ENCODE peak calls at places on chromosomes 3 and 15, in seven cellular contexts. Y is IMR-90, G is H9, K is neuronal stem cell, T is H1, H is mesendoderm, L is trophoblast cell. B is an unnamed sample.
A peak's percentile ranks its signal among the peaks of the same experiment; 100 is the strongest.

GRCh38 chr3:177574232-177574856 is 377.1 kb upstream of the TBL1XR1 start:
- DNase-seq in T (no peak), H (peak; percentile 86), L (no peak), K (peak; percentile 54), G (peak; percentile 55), Y (peak; percentile 81), B (peak; percentile 58)

GRCh38 chr3:56788506-56788905 is 13.2 kb downstream of the ARHGEF3 start:
- DNase-seq in T (no peak), K (no peak), Y (no peak), L (no peak), G (no peak), H (no peak), B (no peak)

GRCh38 chr3:68135145-68135544 is 480.7 kb upstream of the SUCLG2 start:
- DNase-seq in Y (no peak), T (no peak), K (no peak), L (peak; percentile 6), H (no peak), G (no peak), B (no peak)

GRCh38 chr3:86788371-86788770 is 202.6 kb downstream of the VGLL3 start:
- DNase-seq in L (no peak), K (no peak), H (no peak), Y (no peak), G (no peak), T (no peak), B (no peak)

GRCh38 chr3:175456496-175456895 is 597.4 kb downstream of the NAALADL2 start:
- DNase-seq in Y (peak; percentile 50), H (no peak), T (no peak), L (no peak), G (no peak), K (no peak), B (peak; percentile 5)

GRCh38 chr15:78810377-78811123 is 714 bp downstream of the ADAMTS7 start:
- DNase-seq in G (peak; percentile 45), Y (peak; percentile 35), K (peak; percentile 57), T (no peak), H (peak; percentile 74), L (no peak), B (peak; percentile 73)

GRCh38 chr15:91867581-91868026 is 14.1 kb downstream of the SLCO3A1 start:
- DNase-seq in T (no peak), G (peak; percentile 73), Y (peak; percentile 87), H (peak; percentile 78), K (no peak), L (peak; percentile 97), B (peak; percentile 62)

GRCh38 chr15:32803631-32804030 is 85.8 kb downstream of the GREM1 start:
- DNase-seq in L (no peak), H (no peak), T (no peak), G (no peak), K (no peak), Y (peak; percentile 56), B (peak; percentile 35)

GRCh38 chr3:56314842-56315241 is 153.4 kb downstream of the ERC2 start:
- DNase-seq in G (peak; percentile 29), K (no peak), T (no peak), H (peak; percentile 81), Y (no peak), L (peak; percentile 95), B (peak; percentile 49)

GRCh38 chr3:187013080-187013838 is 82.9 kb downstream of the ST6GAL1 start:
- DNase-seq in G (no peak), Y (peak; percentile 74), L (no peak), H (no peak), T (no peak), K (no peak), B (peak; percentile 34)

GRCh38 chr3:3288288-3288687 is 108.8 kb upstream of the CRBN start:
- DNase-seq in G (no peak), K (no peak), H (no peak), Y (no peak), T (no peak), L (no peak), B (no peak)

GRCh38 chr15:89322822-89323221 is 11.8 kb downstream of the POLG start:
- DNase-seq in K (no peak), L (no peak), Y (no peak), G (no peak), T (no peak), H (no peak), B (no peak)

GRCh38 chr3:183701744-183702143 is 4.1 kb downstream of the YEATS2 start:
- DNase-seq in H (peak; percentile 54), G (no peak), T (no peak), L (peak; percentile 15), Y (no peak), K (no peak), B (no peak)

GRCh38 chr15:29054171-29055045 is 168.6 kb downstream of the APBA2 start:
- DNase-seq in L (no peak), T (no peak), Y (no peak), H (no peak), K (no peak), G (no peak), B (no peak)
- H2BK120ac ChIP-seq in L (no peak overlapping the region), T (no peak overlapping the region), Y (no peak overlapping the region), H (no peak overlapping the region), K (no peak overlapping the region), G (no peak overlapping the region), B (no peak overlapping the region)

DNA sequence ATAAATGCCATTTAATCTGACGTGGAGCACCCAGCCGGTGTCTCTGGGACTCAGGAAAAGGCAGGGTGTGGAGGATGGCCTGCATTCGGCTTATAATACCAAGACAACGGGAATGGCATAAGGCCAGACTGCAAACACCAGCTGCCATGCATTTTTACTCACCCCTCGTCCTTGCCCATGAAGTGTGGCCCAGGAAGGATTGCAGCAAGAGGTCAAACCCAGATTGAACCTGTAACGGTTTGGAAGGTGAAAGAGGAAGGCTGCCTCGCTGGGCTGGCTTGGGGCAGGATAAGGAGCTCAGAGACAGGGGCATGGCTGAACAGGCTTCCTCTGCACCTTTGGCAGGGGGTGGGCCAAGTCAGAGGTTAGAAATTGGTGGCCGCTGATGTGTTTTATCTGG is 96.3 kb downstream of the WNT7A start:
- DNase-seq in K (no peak), T (no peak), H (no peak), Y (no peak), L (no peak), G (no peak), B (no peak)
- H4K8ac ChIP-seq in K (no peak overlapping the region), T (no peak overlapping the region), H (no peak overlapping the region), Y (no peak overlapping the region), L (no peak overlapping the region), G (no peak overlapping the region), B (no peak overlapping the region)

GRCh38 chr15:58425834-58426233 is 6.0 kb upstream of the LIPC start:
- DNase-seq in Y (no peak), T (no peak), H (no peak), L (no peak), G (no peak), K (no peak), B (no peak)

GRCh38 chr15:58426501-58426900 is 5.3 kb upstream of the LIPC start:
- DNase-seq in H (no peak), L (no peak), Y (no peak), G (no peak), K (no peak), T (no peak), B (no peak)

GRCh38 chr15:58424722-58425121 is 7.1 kb upstream of the LIPC start:
- DNase-seq in H (no peak), L (no peak), T (no peak), Y (no peak), G (no peak), K (no peak), B (no peak)

GRCh38 chr15:58423858-58424608 is 7.8 kb upstream of the LIPC start:
- DNase-seq in L (no peak), H (no peak), Y (peak; percentile 42), T (no peak), K (no peak), G (no peak), B (no peak)

GRCh38 chr15:58425185-58425584 is 6.6 kb upstream of the LIPC start:
- DNase-seq in T (no peak), H (no peak), L (no peak), G (no peak), Y (no peak), K (no peak), B (no peak)
- H2BK120ac ChIP-seq in T (no peak overlapping the region), H (no peak overlapping the region), L (no peak overlapping the region), G (no peak overlapping the region), Y (no peak overlapping the region), K (no peak overlapping the region), B (no peak overlapping the region)

GRCh38 chr15:28085489-28086174 is 13.5 kb downstream of the OCA2 start:
- DNase-seq in T (no peak), K (no peak), Y (no peak), L (no peak), G (no peak), H (no peak), B (no peak)
- H4K8ac ChIP-seq in T (no peak overlapping the region), K (no peak overlapping the region), Y (no peak overlapping the region), L (no peak overlapping the region), G (no peak overlapping the region), H (no peak overlapping the region), B (no peak overlapping the region)

GRCh38 chr3:61278713-61279112 is 27.5 kb upstream of the FHIT start:
- DNase-seq in T (no peak), G (no peak), K (no peak), H (no peak), L (no peak), Y (no peak), B (no peak)
- H2BK120ac ChIP-seq in T (no peak overlapping the region), G (no peak overlapping the region), K (no peak overlapping the region), H (no peak overlapping the region), L (no peak overlapping the region), Y (no peak overlapping the region), B (no peak overlapping the region)

GRCh38 chr3:105634719-105635118 is 234.1 kb downstream of the CBLB start:
- DNase-seq in L (no peak), K (no peak), G (no peak), T (no peak), Y (no peak), H (no peak), B (no peak)
- H4K8ac ChIP-seq in L (no peak overlapping the region), K (no peak overlapping the region), G (no peak overlapping the region), T (no peak overlapping the region), Y (no peak overlapping the region), H (no peak overlapping the region), B (no peak overlapping the region)

GRCh38 chr3:48215876-48216275 is 7.4 kb upstream of the CAMP start:
- DNase-seq in T (no peak), G (no peak), H (no peak), K (no peak), L (no peak), Y (no peak), B (no peak)
- H2BK120ac ChIP-seq in T (no peak overlapping the region), G (no peak overlapping the region), H (no peak overlapping the region), K (no peak overlapping the region), L (no peak overlapping the region), Y (no peak overlapping the region), B (no peak overlapping the region)

GRCh38 chr3:39130693-39131265 is 22.6 kb downstream of the CSRNP1 start:
- DNase-seq in H (no peak), K (no peak), G (no peak), Y (no peak), T (no peak), L (no peak), B (no peak)

GRCh38 chr3:39128951-39129350 is 21.5 kb downstream of the TTC21A start:
- DNase-seq in K (no peak), H (no peak), Y (no peak), G (no peak), T (no peak), L (no peak), B (no peak)

GRCh38 chr3:39127907-39128303 is 20.4 kb downstream of the TTC21A start:
- DNase-seq in H (no peak), K (no peak), L (no peak), T (no peak), Y (no peak), G (no peak), B (no peak)

GRCh38 chr3:39132096-39133092 is 21.0 kb downstream of the CSRNP1 start:
- DNase-seq in Y (no peak), K (no peak), H (no peak), T (no peak), L (peak; percentile 65), G (no peak), B (no peak)

GRCh38 chr3:39130026-39130425 is 22.5 kb downstream of the TTC21A start:
- DNase-seq in Y (no peak), H (no peak), K (no peak), L (no peak), G (no peak), T (no peak), B (no peak)
- H4K8ac ChIP-seq in Y (no peak overlapping the region), H (no peak overlapping the region), K (no peak overlapping the region), L (no peak overlapping the region), G (no peak overlapping the region), T (no peak overlapping the region), B (no peak overlapping the region)

B was measured in mesenchymal stem cell.